ENCODE peak calls at places on chromosomes 12 and 14, in four cellular contexts. U is astrocyte of the hippocampus, E is GM12891, H is HuH-7. M is an unnamed sample.

GRCh38 chr12:93219947-93220346 is 157.8 kb upstream of the NUDT4 start:
- DNase-seq in E (no peak), U (no peak), H (no peak), M (no peak)

GRCh38 chr12:107179883-107180282 is 86.5 kb upstream of the CRY1 start:
- DNase-seq in U (no peak), E (no peak), H (no peak), M (no peak)

GRCh38 chr14:102474934-102475333 is 34.6 kb downstream of the ANKRD9 start:
- DNase-seq in U (peak), H (no peak), E (no peak), M (peak)

GRCh38 chr12:79424109-79424721 is 266.5 kb downstream of the PAWR start:
- DNase-seq in H (no peak), U (peak), E (no peak), M (peak)

GRCh38 chr14:58469309-58469708 is 41.8 kb downstream of the KIAA0586 start:
- DNase-seq in U (no peak), H (no peak), E (no peak), M (no peak)

GRCh38 chr14:19941668-19942067 is 11.0 kb downstream of the OR4K1 start:
- DNase-seq in H (no peak), E (no peak), U (no peak), M (no peak)

GRCh38 chr12:84718901-84719300 is 193.7 kb downstream of the SLC6A15 start:
- DNase-seq in U (no peak), H (no peak), E (no peak), M (no peak)

GRCh38 chr12:12476836-12477531 is 85.7 kb downstream of the DUSP16 start:
- DNase-seq in E (no peak), U (no peak), H (no peak), M (no peak)

GRCh38 chr12:69900720-69901131 is 75.7 kb downstream of the MYRFL start:
- DNase-seq in E (no peak), H (peak), U (peak), M (peak)

GRCh38 chr14:75259510-75259855 is 19.1 kb upstream of the FOS start:
- DNase-seq in H (no peak), E (no peak), U (no peak), M (peak)

GRCh38 chr12:28535216-28535615 is 345.0 kb downstream of the CCDC91 start:
- DNase-seq in E (no peak), H (no peak), U (peak), M (peak)

GRCh38 chr14:56125772-56126411 is 7.7 kb downstream of the PELI2 start:
- DNase-seq in H (no peak), E (no peak), U (peak), M (no peak)

GRCh38 chr14:59309291-59309900 is 120.9 kb downstream of the DAAM1 start:
- DNase-seq in H (no peak), E (no peak), U (no peak), M (no peak)

GRCh38 chr14:19878029-19878642 is 3.2 kb downstream of the OR4K2 start:
- DNase-seq in E (no peak), U (no peak), H (no peak), M (no peak)

GRCh38 chr12:48771588-48772112 is 17.2 kb downstream of the ADCY6 start:
- DNase-seq in E (no peak), U (no peak), H (no peak), M (no peak)

GRCh38 chr14:54568821-54569591 is 2.1 kb downstream of the SAMD4A start:
- DNase-seq in U (peak), H (no peak), E (no peak), M (no peak)

GRCh38 chr12:26648066-26648465 is 184.9 kb downstream of the ITPR2 start:
- DNase-seq in H (no peak), U (peak), E (no peak), M (no peak)

GRCh38 chr12:50057000-50057841 is at the start of gene ASIC1:
- DNase-seq in E (peak), U (peak), H (peak), M (peak)

GRCh38 chr12:78457951-78458350 is 406.6 kb upstream of the SYT1 start:
- DNase-seq in E (peak), U (peak), H (no peak), M (peak)

GRCh38 chr12:117143008-117143532 is 43.9 kb upstream of the TESC start:
- DNase-seq in E (no peak), U (no peak), H (peak), M (peak)

GRCh38 chr14:75558440-75558839 is 20.0 kb upstream of the FLVCR2 start:
- DNase-seq in E (no peak), U (no peak), H (no peak), M (no peak)

GRCh38 chr12:122917508-122918227 is 21.7 kb upstream of the VPS37B start:
- DNase-seq in H (peak), E (no peak), U (peak), M (peak)

GRCh38 chr12:27843714-27844245 is 63.7 kb upstream of the MANSC4 start:
- DNase-seq in E (no peak), H (no peak), U (peak), M (peak)

GRCh38 chr12:132153501-132154340 is 9.5 kb downstream of the NOC4L start:
- DNase-seq in E (peak), H (peak), U (peak), M (peak)

GRCh38 chr14:98953544-98954346 is 318.3 kb downstream of the BCL11B start:
- DNase-seq in H (peak), E (no peak), U (peak), M (peak)

GRCh38 chr14:106094654-106095189 is 568.3 kb downstream of the TMEM121 start:
- DNase-seq in U (no peak), E (peak), H (no peak), M (no peak)

GRCh38 chr12:116692605-116693004 is 45.3 kb downstream of the SPRING1 start:
- DNase-seq in E (no peak), H (no peak), U (no peak), M (no peak)

GRCh38 chr14:99907761-99908652 is 114.8 kb downstream of the EML1 start:
- DNase-seq in H (no peak), E (no peak), U (no peak), M (no peak)

GRCh38 chr12:57154804-57155434 is 7.5 kb upstream of the LRP1-AS start:
- DNase-seq in U (no peak), E (no peak), H (no peak), M (no peak)